ENCODE peak calls at places on chromosomes 2 and 18, in nine cellular contexts. S is colonic mucosa, R is tibial artery, F is cardiac fibroblast, W is cardiac muscle cell, K is stomach, V is transverse colon, Q is astrocyte of the spinal cord, D is epithelial cell of esophagus. J is an unnamed sample.

GRCh38 chr2:189466656-189467055 is 25.4 kb downstream of the WDR75 start:
- DNase-seq in S (no peak), R (no peak), F (peak), W (peak), K (no peak), V (no peak), Q (peak), D (peak), J (no peak)

GRCh38 chr2:10072656-10073480 is 7.3 kb downstream of the CYS1 start:
- DNase-seq in S (peak), R (peak), F (peak), W (peak), K (peak), V (peak), Q (peak), D (peak), J (peak)

GRCh38 chr2:227473019-227473461 is 1.1 kb downstream of the AGFG1 start:
- DNase-seq in S (no peak), R (no peak), F (peak), W (no peak), K (no peak), V (no peak), Q (no peak), D (no peak), J (peak)

GRCh38 chr2:15729001-15729400 is 137.3 kb downstream of the DDX1 start:
- DNase-seq in S (no peak), R (no peak), F (no peak), W (no peak), K (peak), V (no peak), Q (no peak), D (no peak), J (no peak)

GRCh38 chr2:142750858-142751257 is 126.6 kb upstream of the KYNU start:
- DNase-seq in S (no peak), R (no peak), F (no peak), W (no peak), K (no peak), V (no peak), Q (no peak), D (no peak), J (no peak)

GRCh38 chr2:43754180-43754579 is 19.7 kb upstream of the DYNC2LI1 start:
- DNase-seq in S (no peak), R (no peak), F (no peak), W (no peak), K (no peak), V (no peak), Q (no peak), D (no peak), J (no peak)

GRCh38 chr2:231680284-231680991 is 27.9 kb upstream of the PTMA start:
- DNase-seq in S (peak), R (no peak), F (no peak), W (no peak), K (peak), V (peak), Q (no peak), D (peak), J (no peak)

GRCh38 chr2:226943862-226944610 is 108.2 kb downstream of the RHBDD1 start:
- DNase-seq in S (no peak), R (no peak), F (no peak), W (no peak), K (no peak), V (no peak), Q (no peak), D (no peak), J (no peak)

GRCh38 chr2:43452318-43452731 is 143.5 kb downstream of the THADA start:
- DNase-seq in S (no peak), R (no peak), F (no peak), W (no peak), K (no peak), V (no peak), Q (no peak), D (no peak), J (no peak)

GRCh38 chr2:51553456-51553855 is 521.5 kb upstream of the NRXN1 start:
- DNase-seq in S (no peak), R (no peak), F (no peak), W (no peak), K (no peak), V (no peak), Q (no peak), D (no peak), J (no peak)

GRCh38 chr2:225737556-225737955 is 338.0 kb downstream of the NYAP2 start:
- DNase-seq in S (no peak), R (no peak), F (peak), W (peak), K (no peak), V (no peak), Q (peak), D (peak), J (no peak)

GRCh38 chr2:133434962-133435668 is 133.1 kb downstream of the NCKAP5 start:
- DNase-seq in S (no peak), R (no peak), F (peak), W (peak), K (no peak), V (no peak), Q (peak), D (peak), J (peak)

GRCh38 chr2:230640540-230641011 is 72.1 kb upstream of the CAB39 start:
- DNase-seq in S (no peak), R (no peak), F (no peak), W (no peak), K (no peak), V (no peak), Q (peak), D (no peak), J (no peak)

GRCh38 chr2:38474833-38475566 is 97.9 kb upstream of the ATL2 start:
- DNase-seq in S (no peak), R (no peak), F (no peak), W (no peak), K (no peak), V (no peak), Q (no peak), D (no peak), J (no peak)

GRCh38 chr2:235765181-235765820 is 271.5 kb downstream of the AGAP1 start:
- DNase-seq in S (no peak), R (peak), F (peak), W (peak), K (no peak), V (no peak), Q (peak), D (peak), J (peak)

GRCh38 chr18:10169064-10169562 is 255.3 kb downstream of the VAPA start:
- DNase-seq in S (peak), R (no peak), F (peak), W (peak), K (peak), V (no peak), Q (peak), D (peak), J (no peak)

GRCh38 chr2:52572469-52572894 is 1195.1 kb upstream of the CHAC2 start:
- DNase-seq in S (no peak), R (peak), F (no peak), W (no peak), K (no peak), V (no peak), Q (no peak), D (no peak), J (no peak)

GRCh38 chr2:239354132-239354790 is 46.6 kb downstream of the HDAC4 start:
- DNase-seq in S (no peak), R (no peak), F (no peak), W (no peak), K (no peak), V (no peak), Q (no peak), D (no peak), J (no peak)

GRCh38 chr2:173924285-173924684 is 40.9 kb downstream of the SP3 start:
- DNase-seq in S (no peak), R (no peak), F (no peak), W (no peak), K (no peak), V (no peak), Q (no peak), D (no peak), J (no peak)

GRCh38 chr2:214856116-214856515 is 46.6 kb upstream of the BARD1 start:
- DNase-seq in S (no peak), R (no peak), F (no peak), W (peak), K (no peak), V (no peak), Q (peak), D (peak), J (no peak)

GRCh38 chr2:238848941-238849853 is 1.3 kb downstream of the TWIST2 start:
- DNase-seq in S (no peak), R (no peak), F (peak), W (peak), K (no peak), V (no peak), Q (peak), D (peak), J (no peak)

GRCh38 chr18:63552581-63552980 is 10.4 kb downstream of the SERPINB12 start:
- DNase-seq in S (no peak), R (no peak), F (no peak), W (no peak), K (no peak), V (no peak), Q (no peak), D (no peak), J (no peak)

GRCh38 chr18:50193796-50194622 is 938 bp downstream of the MYO5B start:
- DNase-seq in S (peak), R (no peak), F (no peak), W (no peak), K (peak), V (peak), Q (no peak), D (peak), J (no peak)

GRCh38 chr2:165369936-165370296 is 99.6 kb upstream of the CSRNP3 start:
- DNase-seq in S (no peak), R (no peak), F (no peak), W (no peak), K (no peak), V (no peak), Q (no peak), D (no peak), J (no peak)

GRCh38 chr2:86020984-86021383 is 84.7 kb downstream of the POLR1A start:
- DNase-seq in S (peak), R (peak), F (peak), W (peak), K (no peak), V (no peak), Q (peak), D (no peak), J (no peak)

GRCh38 chr2:15949126-15949525 is 8.8 kb downstream of the MYCN start:
- DNase-seq in S (no peak), R (no peak), F (no peak), W (no peak), K (no peak), V (no peak), Q (no peak), D (no peak), J (no peak)

GRCh38 chr2:202108345-202108744 is 35.3 kb downstream of the KIAA2012 start:
- DNase-seq in S (no peak), R (no peak), F (no peak), W (no peak), K (no peak), V (no peak), Q (no peak), D (no peak), J (no peak)

GRCh38 chr18:55407191-55407590 is 180.8 kb downstream of the TCF4 start:
- DNase-seq in S (no peak), R (no peak), F (no peak), W (no peak), K (no peak), V (no peak), Q (no peak), D (no peak), J (no peak)

GRCh38 chr2:107717666-107718065 is 109.0 kb upstream of the RGPD4 start:
- DNase-seq in S (no peak), R (no peak), F (no peak), W (no peak), K (no peak), V (no peak), Q (no peak), D (no peak), J (no peak)

GRCh38 chr18:8926464-8926863 is 176.0 kb upstream of the NDUFV2 start:
- DNase-seq in S (no peak), R (no peak), F (no peak), W (no peak), K (no peak), V (no peak), Q (no peak), D (no peak), J (no peak)

GRCh38 chr18:33579868-33580205 is 1.8 kb downstream of the ASXL3 start:
- DNase-seq in S (no peak), R (no peak), F (no peak), W (no peak), K (no peak), V (no peak), Q (no peak), D (no peak), J (no peak)

GRCh38 chr18:46946656-46947282 is 29.4 kb downstream of the KATNAL2 start:
- DNase-seq in S (peak), R (peak), F (peak), W (peak), K (peak), V (peak), Q (peak), D (peak), J (peak)

GRCh38 chr2:191020742-191021381 is 6.9 kb upstream of the STAT1 start:
- DNase-seq in S (peak), R (peak), F (peak), W (peak), K (peak), V (peak), Q (peak), D (peak), J (no peak)

GRCh38 chr2:113992090-113992489 is 102.2 kb downstream of the ACTR3 start:
- DNase-seq in S (no peak), R (no peak), F (no peak), W (no peak), K (no peak), V (no peak), Q (no peak), D (peak), J (no peak)

GRCh38 chr2:191010887-191011885 is 2.8 kb downstream of the STAT1 start:
- DNase-seq in S (no peak), R (no peak), F (no peak), W (no peak), K (no peak), V (no peak), Q (no peak), D (no peak), J (no peak)

DNA sequence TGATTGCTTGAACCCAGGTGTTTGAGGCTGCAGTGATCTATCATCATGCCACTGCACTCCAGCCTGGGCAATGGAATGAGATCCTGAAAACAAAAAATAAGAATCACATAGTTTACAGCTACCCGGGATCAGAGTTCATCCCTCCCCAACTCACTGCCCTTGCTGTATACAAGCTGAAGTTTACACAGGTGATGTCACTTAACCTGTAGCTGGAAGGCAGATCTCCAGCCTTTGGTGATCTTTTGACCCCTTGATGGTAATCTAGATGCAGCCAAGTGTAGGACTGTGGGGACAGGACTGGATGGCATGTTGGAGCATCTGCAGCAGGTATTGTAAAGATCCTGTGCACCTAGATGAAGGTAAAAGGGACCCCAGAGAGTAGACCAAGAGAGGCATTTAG is 66.7 kb upstream of the SLC14A2 start:
- DNase-seq in S (no peak), R (no peak), F (no peak), W (no peak), K (no peak), V (no peak), Q (no peak), D (no peak), J (no peak)
- H3K4me3 ChIP-seq in S (no peak), R (no peak), F (no peak), W (no peak), K (no peak), V (no peak), Q (no peak), D (no peak), J (no peak)

DNA sequence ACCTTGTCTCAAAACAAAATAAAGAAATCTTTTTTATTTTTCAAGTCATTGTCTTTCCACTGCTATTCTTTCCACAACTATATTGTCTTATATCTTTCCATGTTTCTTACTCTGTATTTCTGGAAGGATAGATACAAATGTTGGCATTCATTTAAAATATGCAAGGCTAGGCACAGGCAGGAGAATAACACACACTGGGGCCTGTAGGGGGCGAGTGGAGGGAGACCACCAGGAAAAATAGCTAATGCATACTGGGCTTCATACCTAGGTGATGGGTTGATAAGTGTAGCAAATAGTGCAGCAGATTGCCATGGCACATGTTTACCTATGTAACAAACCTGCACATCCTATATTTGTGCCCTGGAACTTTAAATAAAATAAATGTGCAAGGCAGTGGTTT is 9.6 kb downstream of the MRPL30 start:
- DNase-seq in S (no peak), R (no peak), F (no peak), W (no peak), K (no peak), V (no peak), Q (no peak), D (no peak), J (no peak)
- TF ChIP-seq CTCF in S (no peak), R (no peak), F (no peak), W (no peak), K (no peak), V (no peak), Q (peak), D (no peak), J (no peak)

GRCh38 chr2:75579186-75579585 is 18.4 kb upstream of the EVA1A start:
- DNase-seq in S (no peak), R (no peak), F (no peak), W (no peak), K (no peak), V (no peak), Q (no peak), D (no peak), J (no peak)
- H3K4me3 ChIP-seq in S (no peak), R (no peak), F (no peak), W (no peak), K (no peak), V (no peak), Q (no peak), D (no peak), J (no peak)

GRCh38 chr2:127068351-127068741 is 38.6 kb downstream of the BIN1 start:
- DNase-seq in S (no peak), R (no peak), F (no peak), W (no peak), K (no peak), V (no peak), Q (no peak), D (no peak), J (no peak)

GRCh38 chr2:127071901-127072328 is 35.0 kb downstream of the BIN1 start:
- DNase-seq in S (no peak), R (no peak), F (no peak), W (no peak), K (no peak), V (no peak), Q (no peak), D (no peak), J (no peak)

GRCh38 chr2:127072380-127072779 is 34.6 kb downstream of the BIN1 start:
- DNase-seq in S (no peak), R (no peak), F (peak), W (no peak), K (no peak), V (no peak), Q (no peak), D (no peak), J (no peak)

GRCh38 chr2:127069003-127069402 is 38.0 kb downstream of the BIN1 start:
- DNase-seq in S (no peak), R (no peak), F (no peak), W (no peak), K (no peak), V (no peak), Q (no peak), D (no peak), J (no peak)

DNA sequence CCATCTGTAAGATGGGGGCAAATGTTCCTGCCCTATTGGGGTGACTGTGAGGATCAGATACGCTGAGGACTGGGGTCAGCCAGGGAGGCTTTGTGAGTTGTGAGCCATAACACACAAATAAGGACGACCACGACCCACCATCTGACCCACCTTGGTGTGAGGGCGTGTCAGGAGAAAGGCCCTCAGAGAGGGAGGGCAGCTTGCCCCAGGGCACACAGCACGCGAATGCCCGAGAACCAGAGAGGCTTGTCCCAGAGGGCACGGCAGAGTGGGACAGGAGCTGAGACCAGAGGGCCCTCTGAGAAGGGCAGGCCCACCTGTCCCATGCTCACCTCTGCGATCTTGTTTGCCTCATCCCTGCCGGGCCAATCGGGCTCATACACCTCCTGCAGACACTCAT is 36.7 kb downstream of the BIN1 start:
- DNase-seq in S (no peak), R (no peak), F (no peak), W (no peak), K (no peak), V (no peak), Q (no peak), D (no peak), J (no peak)
- TF ChIP-seq CTCF in S (no peak), R (no peak), F (no peak), W (no peak), K (no peak), V (no peak), Q (no peak), D (no peak), J (no peak)